ENCODE peak calls at places on chromosomes 16 and 17, in nine cellular contexts. D is neural crest cell; P is CD4-positive, alpha-beta T cell; M is GM23338; O is ascending aorta; A is uterus; X is bronchial epithelial cell; C is choroid plexus epithelial cell; W is H1. E is an unnamed sample.

GRCh38 chr16:74034862-74035261 is 261.8 kb upstream of the PSMD7 start:
- DNase-seq in M (peak), O (no peak), P (no peak), C (peak), A (no peak), X (peak), W (no peak), D (peak), E (peak)

GRCh38 chr17:15377200-15377599 is 35.8 kb upstream of the TEKT3 start:
- DNase-seq in O (no peak), P (no peak), A (peak), D (no peak), M (no peak), C (peak), W (no peak), X (peak), E (no peak)

GRCh38 chr16:48123104-48123788 is 32.5 kb downstream of the ABCC12 start:
- DNase-seq in A (no peak), D (no peak), O (peak), P (no peak), C (peak), W (no peak), X (peak), M (no peak), E (peak)

GRCh38 chr17:46940692-46941404 is 17.9 kb downstream of the GOSR2 start:
- DNase-seq in M (peak), O (no peak), D (peak), W (peak), X (peak), A (peak), P (peak), C (peak), E (peak)

GRCh38 chr17:35057332-35057915 is 6.1 kb downstream of the RFFL start:
- DNase-seq in O (no peak), D (no peak), M (no peak), P (no peak), X (peak), C (no peak), A (no peak), W (no peak), E (no peak)

GRCh38 chr16:27363797-27364196 is 38.2 kb upstream of the IL21R start:
- DNase-seq in X (peak), A (peak), C (no peak), W (no peak), M (no peak), P (no peak), D (no peak), O (no peak), E (no peak)

GRCh38 chr16:77422196-77422784 is 12.5 kb downstream of the ADAMTS18 start:
- DNase-seq in D (no peak), O (no peak), M (no peak), C (no peak), A (no peak), W (no peak), X (no peak), P (no peak), E (no peak)

GRCh38 chr17:14396542-14396941 is 95.7 kb downstream of the HS3ST3B1 start:
- DNase-seq in D (no peak), W (no peak), A (no peak), O (no peak), P (no peak), C (peak), M (no peak), X (peak), E (no peak)

GRCh38 chr17:77475012-77475976 is 334.5 kb downstream of the SEC14L1 start:
- DNase-seq in O (no peak), W (no peak), C (peak), A (peak), P (peak), D (no peak), X (no peak), M (no peak), E (no peak)

GRCh38 chr17:66304304-66305174 is 2.1 kb downstream of the PRKCA start:
- DNase-seq in A (no peak), P (no peak), X (no peak), W (peak), M (peak), C (peak), O (no peak), D (no peak), E (no peak)

GRCh38 chr16:81633147-81633619 is 145.9 kb upstream of the PLCG2 start:
- DNase-seq in O (no peak), D (no peak), M (peak), W (no peak), X (no peak), C (no peak), A (no peak), P (no peak), E (no peak)

GRCh38 chr16:2228161-2228824 is 4.9 kb downstream of the E4F1 start:
- DNase-seq in C (no peak), D (no peak), O (no peak), W (no peak), A (no peak), X (no peak), M (no peak), P (no peak), E (no peak)

GRCh38 chr16:19005561-19006445 is 22.1 kb downstream of the TMC7 start:
- DNase-seq in M (peak), C (no peak), A (peak), D (peak), P (no peak), O (no peak), W (peak), X (peak), E (no peak)

GRCh38 chr16:57576429-57576870 is 34.0 kb downstream of the ADGRG5 start:
- DNase-seq in O (no peak), M (peak), A (peak), W (peak), C (peak), D (peak), X (peak), P (peak), E (peak)

GRCh38 chr16:67804853-67805542 is 1.4 kb downstream of the RANBP10 start:
- DNase-seq in C (no peak), O (no peak), D (no peak), M (no peak), P (no peak), X (no peak), A (no peak), W (no peak), E (no peak)

GRCh38 chr17:81335388-81336157 is 40.5 kb upstream of the SLC38A10 start:
- DNase-seq in W (no peak), P (no peak), M (no peak), C (no peak), X (no peak), O (no peak), A (no peak), D (no peak), E (no peak)

GRCh38 chr16:75148311-75149195 is at the start of gene ZFP1:
- DNase-seq in W (peak), X (peak), M (peak), D (peak), A (peak), O (peak), C (peak), P (peak), E (peak)

GRCh38 chr17:3556905-3557767 is 476 bp downstream of the TRPV3 start:
- DNase-seq in M (no peak), X (no peak), O (no peak), C (no peak), P (no peak), D (no peak), A (no peak), W (no peak), E (peak)

GRCh38 chr16:3945751-3946603 is 65.5 kb upstream of the CREBBP start:
- DNase-seq in O (no peak), A (no peak), P (no peak), X (peak), W (no peak), M (peak), C (peak), D (no peak), E (no peak)

GRCh38 chr17:48441231-48441711 is 11.3 kb upstream of the SKAP1 start:
- DNase-seq in C (no peak), W (no peak), A (no peak), M (no peak), O (no peak), X (no peak), D (no peak), P (peak), E (peak)

GRCh38 chr17:59893617-59894100 is 738 bp downstream of the RPS6KB1 start:
- DNase-seq in M (peak), X (peak), A (no peak), D (no peak), W (no peak), C (peak), O (no peak), P (no peak), E (peak)

GRCh38 chr17:13346081-13346533 is 255.6 kb downstream of the HS3ST3A1 start:
- DNase-seq in X (peak), C (peak), P (no peak), W (no peak), M (peak), D (no peak), O (no peak), A (no peak), E (no peak)

DNA sequence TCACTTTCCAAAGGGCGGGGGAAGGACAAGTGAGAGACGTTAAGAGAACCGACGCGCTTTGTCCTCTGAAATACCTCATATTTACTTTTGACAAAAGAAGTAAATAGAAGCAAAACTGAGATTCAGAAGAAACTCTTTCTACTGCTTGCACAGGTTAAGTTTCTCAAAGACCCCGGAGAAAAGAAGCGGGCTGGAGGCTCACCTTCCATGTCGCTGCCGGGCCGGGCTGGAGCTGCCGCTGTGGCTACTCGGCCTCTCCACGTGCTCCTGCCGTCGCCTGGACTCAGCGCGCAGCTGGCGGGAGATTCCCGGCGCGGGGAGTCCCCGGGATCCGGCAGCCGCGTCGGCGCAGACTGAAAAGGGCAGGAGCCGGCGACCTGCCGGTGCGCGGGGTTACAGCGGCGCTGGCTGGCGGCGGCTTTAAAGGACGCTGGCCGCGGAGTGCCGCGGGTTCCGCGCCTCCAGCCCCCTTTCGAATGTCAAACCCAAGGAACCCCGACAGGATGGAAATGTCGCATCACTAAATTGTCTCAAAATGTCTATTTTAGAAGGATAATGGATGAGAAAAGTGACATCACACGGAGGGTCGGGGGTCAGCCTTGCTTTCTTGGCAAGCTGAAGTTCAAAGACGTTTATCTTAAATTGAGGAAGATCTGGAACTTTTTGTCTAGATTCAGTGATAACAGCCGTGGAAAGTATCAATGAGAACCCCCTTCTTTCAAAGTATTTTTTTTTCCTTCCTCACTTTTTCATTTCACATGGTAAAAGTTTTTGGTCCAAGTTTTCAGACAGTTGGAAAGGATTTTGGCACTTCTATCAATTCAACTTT is at the start of gene IKZF3:
- DNase-seq in W (peak), X (peak), C (peak), O (no peak), P (peak), D (peak), M (peak), A (no peak), E (peak)
- TF ChIP-seq CTCF in W (peak), X (peak), C (no peak), O (no peak), P (peak), D (peak), M (peak), A (no peak), E (peak)

GRCh38 chr16:69111216-69111615 is 5.8 kb downstream of the HAS3 start:
- DNase-seq in M (no peak), P (no peak), X (no peak), C (no peak), O (no peak), A (no peak), W (no peak), D (no peak), E (no peak)

GRCh38 chr16:69114346-69114975 is 9.0 kb downstream of the HAS3 start:
- DNase-seq in X (no peak), A (no peak), D (no peak), O (no peak), M (no peak), P (no peak), C (no peak), W (no peak), E (no peak)

GRCh38 chr16:69113216-69113615 is 7.8 kb downstream of the HAS3 start:
- DNase-seq in O (no peak), M (no peak), X (no peak), P (no peak), D (no peak), W (no peak), A (no peak), C (no peak), E (no peak)

GRCh38 chr16:69111831-69112230 is 6.4 kb downstream of the HAS3 start:
- DNase-seq in W (no peak), M (no peak), A (no peak), C (no peak), O (no peak), D (no peak), P (no peak), X (no peak), E (no peak)

GRCh38 chr16:69112285-69113129 is 7.1 kb downstream of the HAS3 start:
- DNase-seq in A (no peak), W (no peak), C (peak), D (peak), O (no peak), X (no peak), M (peak), P (peak), E (peak)
- TF ChIP-seq CTCF in A (peak), W (peak), C (peak), D (peak), O (peak), X (peak), M (peak), P (peak), E (peak)

DNA sequence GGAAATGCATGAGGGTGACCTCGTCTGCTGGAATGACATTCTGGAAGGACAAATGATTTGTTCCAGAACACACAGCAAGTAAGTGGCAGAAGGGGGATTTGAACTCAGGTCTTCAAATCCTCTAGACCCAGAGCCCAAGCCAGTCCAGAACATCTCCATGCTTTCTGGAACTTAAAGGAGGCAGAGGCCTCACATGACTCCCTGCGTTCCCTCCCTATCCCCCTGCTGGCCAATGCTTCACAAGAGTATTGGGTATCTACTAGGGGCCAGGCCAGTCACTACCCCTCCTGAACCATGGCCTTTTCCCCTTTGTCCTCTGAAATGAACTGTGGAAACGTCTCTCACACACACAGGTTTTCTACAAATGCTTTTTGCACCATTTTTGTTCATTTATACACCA is 7.6 kb upstream of the BEAN1 start:
- DNase-seq in W (no peak), X (no peak), O (no peak), M (peak), A (no peak), C (no peak), D (no peak), P (no peak), E (no peak)
- TF ChIP-seq CTCF in W (peak), X (no peak), O (no peak), M (peak), A (no peak), C (peak), D (no peak), P (no peak), E (no peak)

DNA sequence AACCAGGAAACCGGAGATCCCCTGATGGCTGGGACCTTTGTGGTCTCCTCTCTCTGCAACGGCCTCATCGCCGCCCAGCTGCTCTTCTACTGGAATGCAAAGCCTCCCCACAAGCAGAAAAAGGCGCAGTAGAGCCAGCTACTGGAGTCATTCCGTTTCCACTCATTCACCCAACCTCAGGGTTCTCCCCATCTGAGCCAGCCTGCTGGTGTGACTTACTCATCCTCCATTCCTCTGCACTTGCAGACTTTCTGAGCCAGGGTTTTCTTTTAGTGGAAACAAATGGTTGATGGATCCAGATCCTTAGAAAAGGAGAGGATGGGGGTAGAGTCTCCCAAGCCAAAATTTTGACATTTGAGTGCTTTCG is 2.5 kb downstream of the SOX15 start:
- DNase-seq in O (no peak), D (no peak), A (no peak), M (no peak), C (peak), X (peak), P (no peak), W (no peak), E (no peak)
- TF ChIP-seq CTCF in O (no peak), D (no peak), A (no peak), M (no peak), C (peak), X (peak), P (no peak), W (no peak), E (no peak)

GRCh38 chr16:6446370-6446769 is 886.3 kb upstream of the RBFOX1 start:
- DNase-seq in X (no peak), P (no peak), O (no peak), A (no peak), C (no peak), M (peak), W (peak), D (no peak), E (no peak)
- TF ChIP-seq CTCF in X (no peak), P (no peak), O (no peak), A (no peak), C (no peak), M (no peak), W (peak), D (peak), E (no peak)